ENCODE peak calls at places on chromosomes 3 and 15, in four cellular contexts. X, P, M and L are unnamed samples.

GRCh38 chr15:72278737-72279136 is 6.4 kb upstream of the PARP6 start:
- DNase-seq in X (no peak), M (no peak), P (no peak), L (no peak)

GRCh38 chr3:157098121-157098822 is 61.7 kb downstream of the CCNL1 start:
- DNase-seq in M (no peak), P (peak), X (no peak), L (no peak)

GRCh38 chr15:76904461-76905012 is 603 bp downstream of the SCAPER start:
- DNase-seq in M (peak), X (peak), P (peak), L (peak)

GRCh38 chr15:82553846-82554245 is 13.6 kb upstream of the RPS17 start:
- DNase-seq in P (no peak), M (no peak), X (no peak), L (no peak)

GRCh38 chr15:22839046-22839705 is 710 bp downstream of the NIPA2 start:
- DNase-seq in M (no peak), P (no peak), X (no peak), L (no peak)

GRCh38 chr15:49122541-49123062 is 32.8 kb downstream of the COPS2 start:
- DNase-seq in X (no peak), M (no peak), P (no peak), L (no peak)

GRCh38 chr3:34256021-34256420 is 457.6 kb downstream of the PDCD6IP start:
- DNase-seq in X (no peak), P (no peak), M (no peak), L (no peak)

GRCh38 chr15:40756938-40757337 is 1.9 kb upstream of the RMDN3 start:
- DNase-seq in M (no peak), P (no peak), X (no peak), L (no peak)

GRCh38 chr3:152513301-152513960 is 244.7 kb downstream of the MBNL1 start:
- DNase-seq in P (no peak), M (no peak), X (no peak), L (no peak)

GRCh38 chr3:82938821-82939328 is 1177.4 kb upstream of the GBE1 start:
- DNase-seq in P (no peak), M (peak), X (no peak), L (peak)

GRCh38 chr3:25235471-25235870 is 192.6 kb upstream of the RARB start:
- DNase-seq in X (no peak), P (no peak), M (no peak), L (no peak)

GRCh38 chr15:70356062-70356860 is 258.5 kb upstream of the TLE3 start:
- DNase-seq in X (no peak), P (no peak), M (no peak), L (no peak)

GRCh38 chr3:134643150-134643675 is 7.6 kb downstream of the KY start:
- DNase-seq in X (no peak), P (no peak), M (peak), L (no peak)

GRCh38 chr3:14268897-14269296 is 90.3 kb downstream of the LSM3 start:
- DNase-seq in X (no peak), P (no peak), M (no peak), L (no peak)

GRCh38 chr15:70508561-70509281 is 254.6 kb downstream of the UACA start:
- DNase-seq in M (no peak), P (peak), X (no peak), L (no peak)

GRCh38 chr3:175456496-175456895 is 597.4 kb downstream of the NAALADL2 start:
- DNase-seq in M (no peak), P (peak), X (no peak), L (no peak)

GRCh38 chr3:31106204-31106603 is 211.7 kb upstream of the GADL1 start:
- DNase-seq in M (no peak), P (peak), X (peak), L (no peak)

GRCh38 chr15:67884009-67884408 is 44.2 kb upstream of the RNU6-1 start:
- DNase-seq in X (no peak), M (no peak), P (no peak), L (no peak)

GRCh38 chr3:167787440-167787839 is 51.9 kb downstream of the SERPINI1 start:
- DNase-seq in M (no peak), X (no peak), P (no peak), L (no peak)

GRCh38 chr15:35973019-35973418 is 427.1 kb upstream of the DPH6 start:
- DNase-seq in X (no peak), M (no peak), P (no peak), L (no peak)

GRCh38 chr3:128971421-128971820 is 22.5 kb downstream of the CFAP92 start:
- DNase-seq in M (no peak), X (peak), P (peak), L (peak)

GRCh38 chr3:122258757-122259371 is 66.2 kb upstream of the CSTA start:
- DNase-seq in X (peak), M (peak), P (peak), L (peak)

GRCh38 chr15:92845109-92845508 is 55.0 kb upstream of the CHD2 start:
- DNase-seq in P (peak), X (no peak), M (no peak), L (no peak)

GRCh38 chr3:31823184-31823583 is 157.9 kb downstream of the OSBPL10 start:
- DNase-seq in X (no peak), M (no peak), P (no peak), L (no peak)

GRCh38 chr3:124131158-124132115 is 139.5 kb upstream of the ROPN1 start:
- DNase-seq in X (peak), P (no peak), M (no peak), L (no peak)

GRCh38 chr3:97579365-97579764 is 185.2 kb upstream of the ARL6 start:
- DNase-seq in P (no peak), X (no peak), M (no peak), L (no peak)

GRCh38 chr3:78830466-78830865 is 937.3 kb downstream of the ROBO1 start:
- DNase-seq in X (no peak), M (no peak), P (no peak), L (no peak)

GRCh38 chr3:157067114-157067513 is 92.8 kb downstream of the CCNL1 start:
- DNase-seq in P (no peak), X (no peak), M (no peak), L (peak)

GRCh38 chr3:149936812-149937230 is 33.9 kb downstream of the PFN2 start:
- DNase-seq in M (peak), X (peak), P (peak), L (no peak)

GRCh38 chr3:71050521-71051258 is 532.8 kb downstream of the FOXP1 start:
- DNase-seq in X (no peak), P (peak), M (no peak), L (no peak)

GRCh38 chr15:68235022-68235421 is 5.5 kb upstream of the CLN6 start:
- DNase-seq in M (no peak), X (no peak), P (no peak), L (no peak)

GRCh38 chr15:77631790-77632551 is 741 bp downstream of the LINGO1 start:
- DNase-seq in X (no peak), M (peak), P (no peak), L (peak)

GRCh38 chr3:138418556-138419206 is 15.7 kb upstream of the ESYT3 start:
- DNase-seq in X (no peak), M (no peak), P (peak), L (no peak)

GRCh38 chr15:75669191-75669878 is 21.6 kb downstream of the SNX33 start:
- DNase-seq in P (peak), M (no peak), X (no peak), L (no peak)

GRCh38 chr3:23172059-23172458 is 31.1 kb upstream of the UBE2E2 start:
- DNase-seq in X (no peak), P (no peak), M (no peak), L (no peak)

GRCh38 chr3:117128876-117129275 is 419.3 kb downstream of the TUSC7 start:
- DNase-seq in X (no peak), P (no peak), M (no peak), L (no peak)

GRCh38 chr3:67653425-67654098 is 850 bp downstream of the SUCLG2 start:
- DNase-seq in P (peak), M (no peak), X (peak), L (no peak)

GRCh38 chr15:78396976-78397375 is 41.0 kb upstream of the IREB2 start:
- DNase-seq in M (peak), P (peak), X (peak), L (peak)

GRCh38 chr3:188524057-188524456 is 370.1 kb downstream of the LPP start:
- DNase-seq in M (no peak), X (no peak), P (peak), L (no peak)

GRCh38 chr3:188527389-188527788 is 373.4 kb downstream of the LPP start:
- DNase-seq in M (no peak), X (no peak), P (peak), L (no peak)

GRCh38 chr3:188523291-188523690 is 369.3 kb downstream of the LPP start:
- DNase-seq in X (no peak), M (no peak), P (no peak), L (no peak)

GRCh38 chr3:188528390-188528789 is 374.4 kb downstream of the LPP start:
- DNase-seq in X (no peak), P (no peak), M (no peak), L (no peak)

GRCh38 chr3:188526057-188526456 is 372.1 kb downstream of the LPP start:
- DNase-seq in P (peak), M (no peak), X (peak), L (peak)
- H3K27ac ChIP-seq in P (peak), M (no peak), X (no peak), L (no peak)

DNA sequence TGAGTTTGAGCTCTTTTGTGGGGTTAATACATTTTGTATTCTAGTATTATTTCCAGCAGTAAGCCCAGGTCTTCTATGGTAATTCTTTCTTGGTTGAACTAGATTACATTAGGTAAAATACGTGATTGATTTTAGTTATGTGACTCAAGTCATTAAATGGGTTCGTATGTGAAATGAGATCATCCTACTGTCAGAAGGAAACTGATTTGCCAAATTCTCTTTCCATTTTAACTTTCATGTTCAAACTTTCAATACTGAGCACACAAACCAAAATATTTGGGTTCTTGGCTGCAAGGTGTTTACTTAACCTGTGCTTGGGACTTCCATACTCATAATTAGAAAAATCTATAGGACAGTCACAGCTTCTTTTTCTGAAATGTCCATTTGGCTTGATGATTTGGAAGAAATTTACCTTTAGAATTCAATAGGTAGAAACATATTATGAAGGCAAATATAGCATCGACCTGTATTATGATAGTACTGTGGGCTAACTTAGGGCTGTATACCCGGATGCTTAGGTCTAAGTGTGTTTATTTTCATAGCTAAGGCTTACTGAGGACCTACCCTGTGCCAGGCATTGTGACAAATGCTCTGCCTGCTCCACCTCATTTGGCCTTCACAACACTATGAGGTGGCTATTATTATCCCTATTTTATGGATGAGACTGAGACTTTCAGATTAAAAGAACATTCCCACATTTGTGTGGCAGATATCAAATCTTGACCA is 631.8 kb upstream of the GRM7 start:
- DNase-seq in X (no peak), M (no peak), P (no peak), L (no peak)
- H3K27ac ChIP-seq in X (no peak), M (no peak), P (no peak), L (no peak)

DNA sequence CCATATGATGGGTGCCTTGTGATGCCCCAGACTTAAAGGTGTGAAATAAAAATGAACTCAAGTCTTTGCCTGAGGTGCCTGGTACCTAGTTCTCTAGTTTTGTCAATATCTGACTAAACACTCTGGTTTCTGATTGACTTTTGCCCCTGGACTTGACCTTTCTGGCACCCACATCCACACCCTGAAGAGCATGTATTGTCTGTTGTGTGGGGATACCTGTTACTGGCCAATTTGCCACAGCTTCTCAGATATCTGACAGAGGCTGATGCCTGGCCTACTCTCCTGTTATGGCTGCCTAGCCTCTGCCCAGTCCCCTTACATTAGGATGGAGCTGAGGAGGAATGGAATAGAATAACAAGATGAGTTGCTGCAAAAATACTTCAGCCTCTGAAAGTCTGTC is 3.6 kb downstream of the ZBTB38 start:
- DNase-seq in P (no peak), M (no peak), X (no peak), L (no peak)
- H3K27ac ChIP-seq in P (peak), M (no peak), X (no peak), L (no peak)

DNA sequence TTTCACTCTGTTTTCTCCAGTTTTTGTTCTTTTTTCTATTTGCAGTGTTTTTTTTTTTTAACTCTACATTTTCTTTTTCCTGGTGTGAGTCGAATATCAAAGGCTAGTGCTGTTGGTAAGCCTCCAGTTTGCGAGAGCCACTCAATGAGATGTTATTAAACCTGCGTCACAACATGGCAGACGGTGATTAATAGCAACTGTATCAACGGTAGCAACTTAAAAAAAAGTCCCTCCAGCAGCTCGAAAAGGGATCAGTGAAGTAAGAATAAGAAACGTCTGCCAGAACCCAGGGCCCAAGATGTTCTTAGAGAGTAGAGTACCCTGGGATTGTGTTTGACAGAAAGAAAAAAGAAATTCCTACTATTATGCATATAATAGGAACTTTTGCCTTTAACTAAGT is 84.1 kb downstream of the MEIS2 start:
- DNase-seq in P (peak), M (no peak), X (peak), L (no peak)
- H3K27ac ChIP-seq in P (no peak), M (no peak), X (peak), L (peak)

GRCh38 chr15:74209997-74210573 is 7.5 kb upstream of the STRA6 start:
- DNase-seq in M (no peak), P (peak), X (no peak), L (no peak)
- H3K27ac ChIP-seq in M (no peak), P (no peak), X (no peak), L (no peak)

GRCh38 chr3:45972534-45973402 is 22.9 kb downstream of the FYCO1 start:
- DNase-seq in M (no peak), P (peak), X (peak), L (no peak)
- H3K27ac ChIP-seq in M (no peak), P (peak), X (peak), L (no peak)

GRCh38 chr15:29669823-29670222 is 152.4 kb downstream of the TJP1 start:
- DNase-seq in M (no peak), P (peak), X (no peak), L (no peak)

GRCh38 chr15:29668120-29668602 is 154.1 kb downstream of the TJP1 start:
- DNase-seq in P (peak), X (peak), M (peak), L (peak)

GRCh38 chr15:29671308-29671981 is 150.8 kb downstream of the TJP1 start:
- DNase-seq in M (no peak), X (no peak), P (peak), L (no peak)

GRCh38 chr15:29670945-29671307 is 151.3 kb downstream of the TJP1 start:
- DNase-seq in X (no peak), M (no peak), P (peak), L (no peak)

DNA sequence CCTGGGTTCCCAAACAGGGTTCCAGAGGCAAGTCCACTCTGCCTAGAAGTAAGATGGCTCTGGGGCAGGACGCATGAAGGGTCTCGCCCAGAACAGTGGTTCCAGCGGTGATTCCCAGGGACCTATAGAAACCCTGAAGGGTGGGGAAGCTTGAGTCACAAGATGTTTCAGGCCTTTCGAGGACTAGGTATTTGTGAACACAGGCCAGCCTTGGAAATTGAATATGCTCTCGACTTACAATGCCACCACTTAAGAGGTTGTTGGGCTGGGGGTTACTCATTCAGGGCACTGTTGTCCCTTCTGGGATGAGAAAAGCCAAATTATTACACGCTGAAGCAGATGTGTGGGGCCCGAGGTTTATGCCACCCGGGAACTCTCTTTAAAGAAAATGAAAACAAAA is 152.0 kb downstream of the TJP1 start:
- DNase-seq in M (no peak), X (no peak), P (no peak), L (no peak)
- H3K27ac ChIP-seq in M (no peak), X (no peak), P (no peak), L (no peak)

DNA sequence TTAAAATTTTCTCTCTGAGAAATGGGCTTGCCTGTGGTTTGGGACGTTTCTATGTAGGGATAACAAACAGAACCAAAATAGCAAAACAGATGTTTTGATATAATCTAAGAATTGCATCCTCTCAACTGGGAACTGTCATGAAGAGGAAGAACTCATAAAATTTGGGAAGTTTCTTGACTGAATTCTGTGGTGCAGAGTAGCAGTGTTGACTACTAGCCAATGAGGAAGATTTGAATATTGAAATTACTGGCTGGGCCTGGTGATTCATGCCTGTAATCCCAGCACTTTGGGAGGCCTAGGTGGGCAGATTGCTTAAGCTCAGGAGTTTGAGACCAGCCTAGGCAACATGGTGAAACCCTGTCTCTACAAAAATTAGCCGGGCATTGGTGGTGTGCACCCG is 42.2 kb downstream of the ZNF609 start:
- DNase-seq in X (no peak), M (no peak), P (peak), L (no peak)
- H3K27ac ChIP-seq in X (no peak), M (no peak), P (peak), L (no peak)

GRCh38 chr3:4494807-4495200 is 1.7 kb downstream of the ITPR1 start:
- DNase-seq in M (no peak), X (no peak), P (no peak), L (no peak)

GRCh38 chr3:4497005-4497692 is 4.0 kb downstream of the ITPR1 start:
- DNase-seq in M (no peak), X (no peak), P (no peak), L (no peak)

GRCh38 chr3:4493008-4493930 is at the start of gene ITPR1:
- DNase-seq in M (peak), X (peak), P (peak), L (peak)

GRCh38 chr3:4493931-4494806 is 1.0 kb downstream of the ITPR1 start:
- DNase-seq in X (no peak), M (peak), P (peak), L (peak)

GRCh38 chr3:4495294-4496110 is 2.4 kb downstream of the ITPR1 start:
- DNase-seq in M (no peak), P (no peak), X (no peak), L (no peak)
- H3K27ac ChIP-seq in M (no peak), P (no peak), X (no peak), L (no peak)

DNA sequence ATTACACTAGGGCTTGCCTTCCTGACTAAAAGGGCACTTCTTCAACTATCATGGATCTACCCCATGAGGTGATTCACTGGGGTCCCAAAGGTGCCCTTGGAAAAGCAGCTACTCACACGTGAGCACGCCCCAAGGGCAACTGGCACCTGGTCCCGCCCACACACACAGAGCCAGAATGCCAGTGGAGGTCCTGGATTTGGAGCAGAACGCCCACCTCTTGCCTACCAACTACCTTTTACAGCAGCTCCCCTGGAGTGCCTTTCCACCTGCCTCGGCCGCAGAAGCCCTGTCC is 1.8 kb upstream of the CTDSPL start:
- DNase-seq in M (no peak), P (no peak), X (no peak), L (no peak)
- H3K27ac ChIP-seq in M (no peak), P (peak), X (no peak), L (peak)